ENCODE peak calls at places on chromosomes 1 and 21, in five cellular contexts. R, X, F, U and Y are unnamed samples.

GRCh38 chr1:171254859-171255258 is 6.6 kb downstream of the FMO1 start:
- DNase-seq in R (no peak), X (no peak), U (no peak), F (no peak), Y (no peak)

GRCh38 chr1:2019162-2019542 is at the start of gene GABRD:
- DNase-seq in F (no peak), R (peak; percentile 52), U (no peak), X (no peak), Y (no peak)

GRCh38 chr1:4837752-4838151 is 183.3 kb downstream of the AJAP1 start:
- DNase-seq in F (no peak), X (no peak), R (no peak), U (no peak), Y (no peak)

GRCh38 chr1:75170006-75170405 is 35.8 kb downstream of the LHX8 start:
- DNase-seq in R (no peak), U (no peak), F (no peak), X (no peak), Y (no peak)

GRCh38 chr1:151908228-151908691 is 1.1 kb downstream of the THEM4 start:
- DNase-seq in U (no peak), X (no peak), R (no peak), F (no peak), Y (no peak)

GRCh38 chr1:44405804-44406743 is 1.0 kb downstream of the RNF220 start:
- DNase-seq in X (no peak), R (peak; percentile 35), F (peak; percentile 33), U (no peak), Y (no peak)

GRCh38 chr1:27618341-27619067 is 14.6 kb upstream of the AHDC1 start:
- DNase-seq in R (no peak), X (no peak), U (no peak), F (no peak), Y (no peak)

GRCh38 chr1:20601123-20601825 is 12.4 kb downstream of the CDA start:
- DNase-seq in F (no peak), U (no peak), R (no peak), X (no peak), Y (no peak)

GRCh38 chr1:233815865-233816264 is 88.6 kb upstream of the SLC35F3 start:
- DNase-seq in R (peak; percentile 15), X (no peak), F (no peak), U (no peak), Y (no peak)

GRCh38 chr1:11790101-11790879 is 15.5 kb downstream of the MTHFR start:
- DNase-seq in R (no peak), U (no peak), X (no peak), F (no peak), Y (no peak)

GRCh38 chr1:76622774-76623173 is 244.5 kb upstream of the ST6GALNAC5 start:
- DNase-seq in R (no peak), X (no peak), U (no peak), F (no peak), Y (no peak)

GRCh38 chr21:25670726-25671125 is 31.7 kb downstream of the JAM2 start:
- DNase-seq in U (no peak), R (no peak), F (no peak), X (no peak), Y (no peak)

GRCh38 chr1:229159668-229160544 is 111.0 kb upstream of the RAB4A start:
- DNase-seq in F (no peak), R (no peak), X (no peak), U (no peak), Y (no peak)

GRCh38 chr21:22981819-22982218 is 1983.6 kb downstream of the NCAM2 start:
- DNase-seq in X (no peak), U (no peak), R (no peak), F (no peak), Y (no peak)
- TF ChIP-seq CTCF in X (no peak), U (no peak), R (no peak), F (no peak), Y (no peak)

DNA sequence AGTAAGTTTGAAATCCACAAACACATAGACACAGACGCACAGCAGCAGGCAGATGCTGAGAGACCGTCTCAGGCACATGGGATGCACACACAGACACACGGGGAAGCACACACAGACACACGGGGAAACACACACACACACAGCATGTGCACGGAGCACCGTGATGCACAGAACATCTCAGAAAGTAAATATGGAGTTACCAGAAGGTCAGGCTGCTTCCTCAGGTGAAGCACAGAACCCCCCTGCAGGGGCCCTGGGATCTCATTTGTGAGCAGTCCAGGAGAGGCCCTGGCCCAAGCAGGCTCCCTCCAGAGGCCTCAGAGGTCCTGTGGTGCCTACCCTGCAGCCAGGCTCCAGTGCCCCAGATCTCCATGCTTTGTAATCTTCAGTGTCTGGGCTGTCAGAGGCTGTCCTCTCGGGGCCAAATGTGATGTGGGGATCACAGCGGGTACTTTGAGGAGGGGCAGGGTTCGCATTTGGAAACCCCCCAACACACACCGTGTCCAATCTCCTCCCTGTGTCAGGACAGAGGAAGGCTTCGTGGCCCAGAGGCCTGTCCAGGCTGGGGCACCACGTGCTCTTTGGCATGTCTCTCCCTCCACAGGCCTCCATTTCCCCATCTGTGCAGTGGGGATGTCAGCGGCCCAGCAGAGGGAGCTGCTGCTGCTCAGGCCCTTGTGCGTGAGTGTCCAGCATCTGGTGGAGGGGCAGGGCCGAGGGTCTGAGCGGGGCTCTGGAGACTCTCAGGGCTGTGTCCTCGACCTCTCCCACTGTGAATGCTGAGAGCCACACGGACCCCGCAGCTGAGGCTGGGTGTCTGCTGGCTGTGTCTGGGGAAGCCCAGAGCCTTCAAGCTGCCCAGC is 23.0 kb upstream of the PRSS38 start:
- DNase-seq in U (peak; percentile 42), R (no peak), F (no peak), X (no peak), Y (peak; percentile 75)
- TF ChIP-seq CTCF in U (no peak), R (no peak), F (no peak), X (no peak), Y (peak; percentile 39)

GRCh38 chr1:232207089-232207723 is 422.7 kb downstream of the SIPA1L2 start:
- DNase-seq in R (no peak), U (no peak), X (no peak), F (no peak), Y (peak; percentile 8)
- TF ChIP-seq CTCF in R (no peak), U (no peak), X (no peak), F (no peak), Y (no peak)

DNA sequence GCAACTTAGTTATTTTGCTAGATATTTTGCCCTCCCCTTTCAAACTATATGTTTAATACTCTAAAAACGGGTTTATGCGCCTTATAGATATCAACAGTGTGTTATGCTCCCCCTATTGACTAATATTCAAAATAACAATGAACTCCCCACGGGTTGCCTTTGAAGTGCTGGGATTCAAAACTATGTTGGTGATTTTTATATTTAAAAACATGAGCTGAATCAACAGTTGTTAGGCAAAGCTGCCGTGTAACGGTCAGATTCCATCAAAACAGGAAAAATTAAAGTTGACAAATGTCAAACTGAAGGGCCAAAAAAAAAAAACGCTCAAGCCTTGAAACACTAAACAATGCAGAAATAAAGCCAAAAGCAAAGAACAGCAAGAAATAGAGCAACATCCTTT is 2.5 kb downstream of the TGFBR3 start:
- DNase-seq in R (no peak), F (no peak), U (no peak), X (no peak), Y (no peak)
- TF ChIP-seq CTCF in R (no peak), F (peak; percentile 49), U (peak; percentile 60), X (peak; percentile 80), Y (peak; percentile 66)

GRCh38 chr1:237228421-237228820 is 186.4 kb downstream of the RYR2 start:
- DNase-seq in F (no peak), X (no peak), R (no peak), U (no peak), Y (no peak)

GRCh38 chr1:237226177-237226944 is 184.4 kb downstream of the RYR2 start:
- DNase-seq in U (no peak), R (no peak), X (no peak), F (no peak), Y (no peak)

GRCh38 chr1:237232501-237232900 is 190.5 kb downstream of the RYR2 start:
- DNase-seq in X (no peak), F (no peak), U (no peak), R (no peak), Y (no peak)

GRCh38 chr1:237227507-237227906 is 185.5 kb downstream of the RYR2 start:
- DNase-seq in X (no peak), U (no peak), R (no peak), F (no peak), Y (no peak)

DNA sequence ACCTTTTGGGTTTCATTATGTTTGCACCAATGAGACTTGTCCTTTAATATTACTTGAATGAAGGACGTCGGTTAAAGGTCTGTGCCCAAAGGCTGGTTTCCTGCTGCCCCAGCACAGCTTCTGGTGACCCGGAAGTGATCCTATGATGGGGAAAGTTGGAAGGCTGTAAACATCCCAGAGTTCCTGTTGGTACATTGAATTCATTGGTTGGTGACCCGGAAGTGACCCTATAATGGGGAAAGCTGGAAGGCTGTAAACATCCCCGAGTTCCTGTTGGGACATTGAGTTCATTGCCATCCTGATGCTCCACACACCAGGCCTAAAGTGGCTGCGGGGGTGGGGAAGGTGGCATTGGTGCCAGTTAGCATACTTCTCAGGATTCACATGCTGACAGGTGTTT is 187.3 kb downstream of the RYR2 start:
- DNase-seq in U (no peak), F (no peak), X (no peak), R (no peak), Y (no peak)
- TF ChIP-seq CTCF in U (no peak), F (no peak), X (no peak), R (no peak), Y (no peak)

DNA sequence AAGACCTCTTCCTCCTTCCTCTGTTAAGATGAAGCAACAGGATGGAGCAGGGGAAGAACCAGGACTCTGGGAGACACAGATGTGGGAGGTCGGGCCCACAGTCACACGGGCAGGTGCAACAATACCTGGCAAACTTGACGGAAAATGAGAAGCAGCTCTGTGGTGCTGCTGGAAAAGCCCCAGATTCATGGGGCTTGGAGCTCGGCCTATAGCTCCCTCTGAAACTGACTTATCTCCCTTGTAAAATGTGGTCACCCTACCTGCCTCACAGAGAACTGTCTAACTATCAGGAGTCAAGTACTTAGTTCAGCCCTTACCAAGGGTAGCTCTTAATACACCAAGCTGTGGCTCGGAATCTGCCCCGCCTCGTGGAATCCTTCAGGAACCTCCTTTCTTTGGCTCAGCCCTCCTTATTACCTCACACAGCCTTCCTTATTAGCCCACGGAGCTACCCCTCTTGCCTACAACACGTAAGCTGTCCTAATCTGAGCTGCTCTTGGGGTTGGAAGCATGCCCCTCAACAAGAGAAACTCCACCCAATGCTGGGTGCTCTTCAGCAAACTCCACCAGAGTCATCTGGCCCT is 68.8 kb downstream of the MRPL37 start:
- DNase-seq in F (no peak), R (no peak), X (no peak), U (no peak), Y (no peak)
- TF ChIP-seq CTCF in F (no peak), R (no peak), X (no peak), U (no peak), Y (no peak)